ENCODE peak calls at places on chromosomes 2 and 18, in five cellular contexts. E, Q, L, T and A are unnamed samples.
A peak's percentile ranks its signal among the peaks of the same experiment; 100 is the strongest.

GRCh38 chr18:28115149-28115550 is 61.8 kb downstream of the CDH2 start:
- DNase-seq in E (no peak), Q (no peak), L (peak; percentile 45), T (no peak), A (peak; percentile 87)

GRCh38 chr2:20452551-20452950 is 5.7 kb downstream of the RHOB start:
- DNase-seq in E (no peak), Q (no peak), L (no peak), T (no peak), A (no peak)

GRCh38 chr2:64551851-64552250 is 27.7 kb downstream of the AFTPH start:
- DNase-seq in E (no peak), Q (no peak), L (no peak), T (no peak), A (no peak)

GRCh38 chr2:30886101-30886500 is 78.9 kb upstream of the CAPN13 start:
- DNase-seq in E (no peak), Q (no peak), L (no peak), T (no peak), A (no peak)

GRCh38 chr2:107635883-107636282 is 190.8 kb upstream of the RGPD4 start:
- DNase-seq in E (no peak), Q (no peak), L (peak; percentile 4), T (no peak), A (peak; percentile 52)

GRCh38 chr2:236942554-236942953 is 143.1 kb upstream of the COPS8 start:
- DNase-seq in E (no peak), Q (no peak), L (no peak), T (no peak), A (no peak)

GRCh38 chr2:151040036-151040435 is 221.6 kb downstream of the RBM43 start:
- DNase-seq in E (no peak), Q (no peak), L (no peak), T (no peak), A (peak; percentile 91)

GRCh38 chr2:118844261-118845004 is 3.0 kb downstream of the EN1 start:
- DNase-seq in E (no peak), Q (no peak), L (peak; percentile 57), T (no peak), A (no peak)

GRCh38 chr2:29329899-29330298 is 214.7 kb downstream of the CLIP4 start:
- DNase-seq in E (no peak), Q (no peak), L (no peak), T (no peak), A (no peak)

GRCh38 chr18:34357944-34358580 is 133.3 kb upstream of the NOL4 start:
- DNase-seq in E (no peak), Q (no peak), L (no peak), T (no peak), A (no peak)

GRCh38 chr2:143480586-143481230 is 351.5 kb downstream of the ARHGAP15 start:
- DNase-seq in E (no peak), Q (no peak), L (no peak), T (no peak), A (peak; percentile 36)

GRCh38 chr2:113080134-113080533 is 12.4 kb downstream of the IL1F10 start:
- DNase-seq in E (peak; percentile 61), Q (peak; percentile 64), L (peak; percentile 64), T (no peak), A (peak; percentile 33)

GRCh38 chr2:199677881-199678280 is 173.1 kb downstream of the FTCDNL1 start:
- DNase-seq in E (no peak), Q (no peak), L (no peak), T (no peak), A (no peak)

GRCh38 chr2:165573534-165574461 is 104.3 kb downstream of the CSRNP3 start:
- DNase-seq in E (no peak), Q (no peak), L (no peak), T (no peak), A (no peak)

GRCh38 chr2:189836644-189837043 is 52.4 kb downstream of the PMS1 start:
- DNase-seq in E (no peak), Q (no peak), L (peak; percentile 71), T (no peak), A (peak; percentile 96)

GRCh38 chr2:120108049-120108448 is 95.2 kb downstream of the EPB41L5 start:
- DNase-seq in E (no peak), Q (no peak), L (peak; percentile 20), T (no peak), A (peak; percentile 56)

GRCh38 chr2:183665403-183665802 is 541.2 kb downstream of the NUP35 start:
- DNase-seq in E (no peak), Q (no peak), L (no peak), T (no peak), A (no peak)

GRCh38 chr18:13549879-13550231 is 176.5 kb downstream of the FAM210A start:
- DNase-seq in E (no peak), Q (no peak), L (no peak), T (no peak), A (no peak)